ENCODE peak calls at places on chromosomes 16 and 17, in eight cellular contexts. One of them, this sample, is unnamed.

GRCh38 chr17:33498069-33498468 is 205.0 kb upstream of the ASIC2 start:
- DNase-seq in cardiac fibroblast: no peak
- DNase-seq in body of pancreas: no peak
- DNase-seq in right atrium auricular region: no peak
- DNase-seq in HL-60: no peak
- DNase-seq in fibroblast of mammary gland: no peak
- DNase-seq in tibial nerve: no peak
- DNase-seq in A549: no peak
- DNase-seq in this sample: no peak

GRCh38 chr17:37177234-37177633 is 198.6 kb upstream of the C17orf78 start:
- DNase-seq in cardiac fibroblast: peak
- DNase-seq in body of pancreas: no peak
- DNase-seq in right atrium auricular region: no peak
- DNase-seq in HL-60: no peak
- DNase-seq in fibroblast of mammary gland: no peak
- DNase-seq in tibial nerve: no peak
- DNase-seq in A549: no peak
- DNase-seq in this sample: no peak

GRCh38 chr17:2547176-2547575 is 35.5 kb upstream of the METTL16 start:
- DNase-seq in cardiac fibroblast: peak
- DNase-seq in body of pancreas: no peak
- DNase-seq in right atrium auricular region: no peak
- DNase-seq in HL-60: no peak
- DNase-seq in fibroblast of mammary gland: peak
- DNase-seq in tibial nerve: no peak
- DNase-seq in A549: peak
- DNase-seq in this sample: peak

GRCh38 chr17:35148144-35148543 is 527 bp downstream of the UNC45B start:
- DNase-seq in cardiac fibroblast: no peak
- DNase-seq in body of pancreas: no peak
- DNase-seq in right atrium auricular region: no peak
- DNase-seq in HL-60: no peak
- DNase-seq in fibroblast of mammary gland: no peak
- DNase-seq in tibial nerve: no peak
- DNase-seq in A549: no peak
- DNase-seq in this sample: no peak

GRCh38 chr16:4111748-4112696 is 4.2 kb downstream of the ADCY9 start:
- DNase-seq in cardiac fibroblast: peak
- DNase-seq in body of pancreas: no peak
- DNase-seq in right atrium auricular region: no peak
- DNase-seq in HL-60: no peak
- DNase-seq in fibroblast of mammary gland: peak
- DNase-seq in tibial nerve: no peak
- DNase-seq in A549: no peak
- DNase-seq in this sample: peak

GRCh38 chr17:27810211-27810901 is 10.0 kb upstream of the NOS2 start:
- DNase-seq in cardiac fibroblast: no peak
- DNase-seq in body of pancreas: no peak
- DNase-seq in right atrium auricular region: no peak
- DNase-seq in HL-60: no peak
- DNase-seq in fibroblast of mammary gland: no peak
- DNase-seq in tibial nerve: no peak
- DNase-seq in A549: no peak
- DNase-seq in this sample: no peak

GRCh38 chr16:77967054-77968035 is 55.0 kb upstream of the CLEC3A start:
- DNase-seq in cardiac fibroblast: no peak
- DNase-seq in body of pancreas: no peak
- DNase-seq in right atrium auricular region: no peak
- DNase-seq in HL-60: no peak
- DNase-seq in fibroblast of mammary gland: no peak
- DNase-seq in tibial nerve: no peak
- DNase-seq in A549: no peak
- DNase-seq in this sample: no peak

GRCh38 chr16:57762365-57763289 is 27.1 kb downstream of the KATNB1 start:
- DNase-seq in cardiac fibroblast: no peak
- DNase-seq in body of pancreas: no peak
- DNase-seq in right atrium auricular region: no peak
- DNase-seq in HL-60: no peak
- DNase-seq in fibroblast of mammary gland: no peak
- DNase-seq in tibial nerve: no peak
- DNase-seq in A549: no peak
- DNase-seq in this sample: no peak

GRCh38 chr17:19457046-19457445 is 46.0 kb downstream of the RNF112 start:
- DNase-seq in cardiac fibroblast: no peak
- DNase-seq in body of pancreas: no peak
- DNase-seq in right atrium auricular region: no peak
- DNase-seq in HL-60: no peak
- DNase-seq in fibroblast of mammary gland: no peak
- DNase-seq in tibial nerve: no peak
- DNase-seq in A549: no peak
- DNase-seq in this sample: no peak

GRCh38 chr17:40473573-40474365 is 27.7 kb downstream of the TNS4 start:
- DNase-seq in cardiac fibroblast: no peak
- DNase-seq in body of pancreas: no peak
- DNase-seq in right atrium auricular region: no peak
- DNase-seq in HL-60: no peak
- DNase-seq in fibroblast of mammary gland: no peak
- DNase-seq in tibial nerve: no peak
- DNase-seq in A549: peak
- DNase-seq in this sample: no peak

GRCh38 chr16:51872536-51872935 is 674.4 kb downstream of the TOX3 start:
- DNase-seq in cardiac fibroblast: no peak
- DNase-seq in body of pancreas: no peak
- DNase-seq in right atrium auricular region: no peak
- DNase-seq in HL-60: no peak
- DNase-seq in fibroblast of mammary gland: no peak
- DNase-seq in tibial nerve: no peak
- DNase-seq in A549: no peak
- DNase-seq in this sample: no peak

GRCh38 chr16:53714080-53715050 is 10.4 kb downstream of the FTO start:
- DNase-seq in cardiac fibroblast: peak
- DNase-seq in body of pancreas: no peak
- DNase-seq in right atrium auricular region: no peak
- DNase-seq in HL-60: no peak
- DNase-seq in fibroblast of mammary gland: peak
- DNase-seq in tibial nerve: no peak
- DNase-seq in A549: no peak
- DNase-seq in this sample: peak

GRCh38 chr17:47106130-47106529 is 83.0 kb downstream of the CDC27 start:
- DNase-seq in cardiac fibroblast: no peak
- DNase-seq in body of pancreas: no peak
- DNase-seq in right atrium auricular region: no peak
- DNase-seq in HL-60: no peak
- DNase-seq in fibroblast of mammary gland: no peak
- DNase-seq in tibial nerve: no peak
- DNase-seq in A549: no peak
- DNase-seq in this sample: no peak

GRCh38 chr16:11105038-11105903 is 150.7 kb downstream of the SOCS1 start:
- DNase-seq in cardiac fibroblast: peak
- DNase-seq in body of pancreas: peak
- DNase-seq in right atrium auricular region: peak
- DNase-seq in HL-60: peak
- DNase-seq in fibroblast of mammary gland: peak
- DNase-seq in tibial nerve: peak
- DNase-seq in A549: peak
- DNase-seq in this sample: peak

GRCh38 chr17:17681744-17682292 is 560 bp downstream of the RAI1 start:
- DNase-seq in cardiac fibroblast: no peak
- DNase-seq in body of pancreas: peak
- DNase-seq in right atrium auricular region: no peak
- DNase-seq in HL-60: peak
- DNase-seq in fibroblast of mammary gland: no peak
- DNase-seq in tibial nerve: no peak
- DNase-seq in A549: peak
- DNase-seq in this sample: no peak

GRCh38 chr16:34801875-34802274 is 1342.5 kb downstream of the TP53TG3F start:
- DNase-seq in cardiac fibroblast: no peak
- DNase-seq in body of pancreas: no peak
- DNase-seq in right atrium auricular region: no peak
- DNase-seq in HL-60: no peak
- DNase-seq in fibroblast of mammary gland: no peak
- DNase-seq in tibial nerve: no peak
- DNase-seq in A549: no peak
- DNase-seq in this sample: no peak

GRCh38 chr16:5003828-5004227 is 29.9 kb downstream of the NAGPA start:
- DNase-seq in cardiac fibroblast: no peak
- DNase-seq in body of pancreas: no peak
- DNase-seq in right atrium auricular region: no peak
- DNase-seq in HL-60: no peak
- DNase-seq in fibroblast of mammary gland: no peak
- DNase-seq in tibial nerve: no peak
- DNase-seq in A549: no peak
- DNase-seq in this sample: no peak

DNA sequence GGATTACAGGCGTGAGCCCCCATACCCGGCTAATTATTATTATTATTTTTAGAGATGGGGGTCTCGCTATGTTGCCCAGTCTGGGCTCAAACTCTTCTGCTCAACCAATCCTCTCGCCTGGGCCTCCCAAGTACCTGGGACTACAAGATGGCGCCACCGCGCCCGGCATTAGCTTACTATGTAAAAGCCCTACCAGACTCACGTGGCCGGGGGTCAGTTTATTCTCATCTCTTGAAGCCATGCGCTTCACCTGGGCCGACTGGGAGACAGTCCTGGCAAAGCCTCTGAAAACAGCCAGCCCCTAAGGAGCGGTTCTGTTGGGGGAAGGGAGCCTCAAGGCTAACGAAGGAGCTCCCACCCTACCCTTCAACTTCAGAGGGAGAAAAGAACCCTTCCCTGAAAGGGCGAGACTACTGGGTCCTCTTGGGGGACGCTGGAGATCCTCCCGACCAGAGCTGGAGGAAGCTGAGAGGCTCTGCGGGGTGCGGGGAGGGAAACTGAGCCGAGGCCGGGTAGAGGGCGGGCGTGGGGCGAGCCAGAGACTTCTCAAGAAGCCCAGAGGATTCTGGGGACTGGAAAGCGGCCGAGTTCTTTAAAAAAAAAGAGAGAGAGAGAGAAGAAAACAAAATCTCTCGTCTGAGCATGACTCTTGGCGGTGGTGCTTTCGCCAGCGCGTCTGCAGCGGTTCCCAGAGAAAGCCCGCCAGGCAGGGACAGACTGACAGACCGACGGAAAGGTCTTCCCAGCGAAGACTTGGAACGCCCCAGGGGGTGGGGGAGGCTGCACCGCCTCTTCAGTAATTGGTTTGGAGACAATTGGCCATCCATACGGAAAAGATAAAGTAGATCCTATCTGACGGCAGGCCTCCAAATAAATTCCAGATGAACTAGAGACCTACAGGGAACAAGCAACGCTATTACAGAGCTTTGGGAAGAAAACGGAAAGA is 5.6 kb upstream of the TUBG2 start:
- DNase-seq in cardiac fibroblast: peak
- DNase-seq in body of pancreas: peak
- DNase-seq in right atrium auricular region: peak
- DNase-seq in HL-60: no peak
- DNase-seq in fibroblast of mammary gland: peak
- DNase-seq in tibial nerve: peak
- DNase-seq in A549: no peak
- DNase-seq in this sample: peak
- H3K4me3 ChIP-seq in cardiac fibroblast: peak
- H3K4me3 ChIP-seq in body of pancreas: no peak
- H3K4me3 ChIP-seq in right atrium auricular region: peak
- H3K4me3 ChIP-seq in HL-60: no peak
- H3K4me3 ChIP-seq in fibroblast of mammary gland: peak
- H3K4me3 ChIP-seq in tibial nerve: peak
- H3K4me3 ChIP-seq in A549: no peak
- H3K4me3 ChIP-seq in this sample: peak

GRCh38 chr16:80948886-80949502 is 57.7 kb downstream of the CMC2 start:
- DNase-seq in cardiac fibroblast: peak
- DNase-seq in body of pancreas: peak
- DNase-seq in right atrium auricular region: no peak
- DNase-seq in HL-60: peak
- DNase-seq in fibroblast of mammary gland: peak
- DNase-seq in tibial nerve: peak
- DNase-seq in A549: peak
- DNase-seq in this sample: peak
- TF ChIP-seq CTCF in cardiac fibroblast: peak
- TF ChIP-seq CTCF in body of pancreas: peak
- TF ChIP-seq CTCF in right atrium auricular region: no peak
- TF ChIP-seq CTCF in HL-60: peak
- TF ChIP-seq CTCF in fibroblast of mammary gland: peak
- TF ChIP-seq CTCF in tibial nerve: peak
- TF ChIP-seq CTCF in A549: no peak
- TF ChIP-seq CTCF in this sample: peak

GRCh38 chr16:89064606-89065444 is 28.8 kb upstream of the ACSF3 start:
- DNase-seq in cardiac fibroblast: no peak
- DNase-seq in body of pancreas: no peak
- DNase-seq in right atrium auricular region: no peak
- DNase-seq in HL-60: no peak
- DNase-seq in fibroblast of mammary gland: no peak
- DNase-seq in tibial nerve: no peak
- DNase-seq in A549: no peak
- DNase-seq in this sample: no peak

GRCh38 chr16:89065445-89065795 is 28.2 kb upstream of the ACSF3 start:
- DNase-seq in cardiac fibroblast: no peak
- DNase-seq in body of pancreas: no peak
- DNase-seq in right atrium auricular region: no peak
- DNase-seq in HL-60: no peak
- DNase-seq in fibroblast of mammary gland: no peak
- DNase-seq in tibial nerve: no peak
- DNase-seq in A549: no peak
- DNase-seq in this sample: no peak

GRCh38 chr16:89062389-89063345 is 31.0 kb upstream of the ACSF3 start:
- DNase-seq in cardiac fibroblast: no peak
- DNase-seq in body of pancreas: no peak
- DNase-seq in right atrium auricular region: no peak
- DNase-seq in HL-60: no peak
- DNase-seq in fibroblast of mammary gland: no peak
- DNase-seq in tibial nerve: no peak
- DNase-seq in A549: no peak
- DNase-seq in this sample: no peak

GRCh38 chr16:89061590-89062380 is 31.9 kb upstream of the ACSF3 start:
- DNase-seq in cardiac fibroblast: no peak
- DNase-seq in body of pancreas: no peak
- DNase-seq in right atrium auricular region: no peak
- DNase-seq in HL-60: no peak
- DNase-seq in fibroblast of mammary gland: no peak
- DNase-seq in tibial nerve: no peak
- DNase-seq in A549: no peak
- DNase-seq in this sample: no peak

GRCh38 chr16:89063768-89064320 is 29.8 kb upstream of the ACSF3 start:
- DNase-seq in cardiac fibroblast: no peak
- DNase-seq in body of pancreas: no peak
- DNase-seq in right atrium auricular region: no peak
- DNase-seq in HL-60: no peak
- DNase-seq in fibroblast of mammary gland: no peak
- DNase-seq in tibial nerve: no peak
- DNase-seq in A549: no peak
- DNase-seq in this sample: no peak
- H3K4me3 ChIP-seq in cardiac fibroblast: no peak
- H3K4me3 ChIP-seq in body of pancreas: no peak
- H3K4me3 ChIP-seq in right atrium auricular region: no peak
- H3K4me3 ChIP-seq in HL-60: no peak
- H3K4me3 ChIP-seq in fibroblast of mammary gland: no peak
- H3K4me3 ChIP-seq in tibial nerve: no peak
- H3K4me3 ChIP-seq in A549: no peak
- H3K4me3 ChIP-seq in this sample: no peak

DNA sequence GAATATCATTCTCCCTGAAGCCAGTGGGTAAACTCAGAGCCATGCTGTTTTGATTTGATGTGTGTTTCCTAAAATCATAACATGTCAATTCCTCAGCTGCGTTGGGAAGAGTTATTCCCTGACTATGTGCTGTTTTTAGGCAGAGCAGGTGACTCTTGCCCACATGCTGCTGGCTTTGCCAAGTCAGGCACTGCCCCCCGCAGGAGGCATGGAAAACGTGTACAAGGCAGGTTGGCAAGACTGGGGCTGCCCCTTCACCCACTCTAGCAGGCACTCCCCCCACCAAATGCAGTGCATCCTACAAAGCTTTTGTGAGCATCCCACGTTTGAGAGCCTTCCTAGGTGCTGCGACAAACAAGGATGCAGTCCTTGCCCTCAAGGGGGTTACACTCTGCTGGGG is 38.3 kb upstream of the NAT9 start:
- DNase-seq in cardiac fibroblast: no peak
- DNase-seq in body of pancreas: no peak
- DNase-seq in right atrium auricular region: no peak
- DNase-seq in HL-60: no peak
- DNase-seq in fibroblast of mammary gland: no peak
- DNase-seq in tibial nerve: no peak
- DNase-seq in A549: no peak
- DNase-seq in this sample: no peak
- TF ChIP-seq CTCF in cardiac fibroblast: no peak
- TF ChIP-seq CTCF in body of pancreas: no peak
- TF ChIP-seq CTCF in right atrium auricular region: no peak
- TF ChIP-seq CTCF in HL-60: no peak
- TF ChIP-seq CTCF in fibroblast of mammary gland: no peak
- TF ChIP-seq CTCF in tibial nerve: no peak
- TF ChIP-seq CTCF in A549: no peak
- TF ChIP-seq CTCF in this sample: no peak